ENCODE peak calls at places on chromosome 2, in four cellular contexts. One of them, this sample, is unnamed.

GRCh38 chr2:7703048-7703447 is 785.8 kb downstream of the RNF144A start:
- DNase-seq in activated naive CD4-positive, alpha-beta T cell: no peak
- DNase-seq in upper lobe of left lung: no peak
- DNase-seq in midbrain: no peak
- DNase-seq in this sample: no peak

GRCh38 chr2:65501836-65502235 is 69.4 kb upstream of the SPRED2 start:
- DNase-seq in activated naive CD4-positive, alpha-beta T cell: no peak
- DNase-seq in upper lobe of left lung: no peak
- DNase-seq in midbrain: no peak
- DNase-seq in this sample: no peak

GRCh38 chr2:188610827-188611226 is 319.2 kb downstream of the GULP1 start:
- DNase-seq in activated naive CD4-positive, alpha-beta T cell: no peak
- DNase-seq in upper lobe of left lung: no peak
- DNase-seq in midbrain: no peak
- DNase-seq in this sample: no peak

GRCh38 chr2:170341684-170342631 is 164.0 kb downstream of the MYO3B start:
- DNase-seq in activated naive CD4-positive, alpha-beta T cell: no peak
- DNase-seq in upper lobe of left lung: no peak
- DNase-seq in midbrain: no peak
- DNase-seq in this sample: no peak

GRCh38 chr2:59996830-59997229 is 556.6 kb downstream of the BCL11A start:
- DNase-seq in activated naive CD4-positive, alpha-beta T cell: no peak
- DNase-seq in upper lobe of left lung: no peak
- DNase-seq in midbrain: no peak
- DNase-seq in this sample: no peak

GRCh38 chr2:113164930-113165585 is 8.7 kb upstream of the PSD4 start:
- DNase-seq in activated naive CD4-positive, alpha-beta T cell: no peak
- DNase-seq in upper lobe of left lung: no peak
- DNase-seq in midbrain: no peak
- DNase-seq in this sample: no peak

GRCh38 chr2:36369711-36370110 is 14.1 kb downstream of the CRIM1 start:
- DNase-seq in activated naive CD4-positive, alpha-beta T cell: no peak
- DNase-seq in upper lobe of left lung: no peak
- DNase-seq in midbrain: no peak
- DNase-seq in this sample: no peak

GRCh38 chr2:3780477-3781402 is 77.4 kb downstream of the DCDC2C start:
- DNase-seq in activated naive CD4-positive, alpha-beta T cell: peak; percentile 2
- DNase-seq in upper lobe of left lung: no peak
- DNase-seq in midbrain: peak; percentile 1
- DNase-seq in this sample: peak; percentile 47

GRCh38 chr2:25885933-25886332 is 7.6 kb upstream of the ASXL2 start:
- DNase-seq in activated naive CD4-positive, alpha-beta T cell: no peak
- DNase-seq in upper lobe of left lung: no peak
- DNase-seq in midbrain: no peak
- DNase-seq in this sample: no peak

GRCh38 chr2:109736177-109736827 is 57.8 kb upstream of the RGPD5 start:
- DNase-seq in activated naive CD4-positive, alpha-beta T cell: no peak
- DNase-seq in upper lobe of left lung: no peak
- DNase-seq in midbrain: peak; percentile 63
- DNase-seq in this sample: peak; percentile 73

GRCh38 chr2:62881162-62881795 is 169.4 kb upstream of the OTX1 start:
- DNase-seq in activated naive CD4-positive, alpha-beta T cell: no peak
- DNase-seq in upper lobe of left lung: no peak
- DNase-seq in midbrain: no peak
- DNase-seq in this sample: no peak

GRCh38 chr2:172710584-172711024 is 25.0 kb upstream of the RAPGEF4 start:
- DNase-seq in activated naive CD4-positive, alpha-beta T cell: no peak
- DNase-seq in upper lobe of left lung: no peak
- DNase-seq in midbrain: peak; percentile 36
- DNase-seq in this sample: peak; percentile 39

This sample was measured in pons.